ENCODE peak calls at places on chromosomes 16 and 17, in four cellular contexts. D is CD8-positive, alpha-beta T cell; O is sigmoid colon; Y is heart right ventricle. S is an unnamed sample.

GRCh38 chr17:27218719-27219488 is 75.0 kb upstream of the WSB1 start:
- DNase-seq in O (no peak), Y (no peak), D (no peak), S (no peak)

GRCh38 chr16:81646561-81646960 is 132.5 kb upstream of the PLCG2 start:
- DNase-seq in D (no peak), Y (no peak), O (no peak), S (no peak)

GRCh38 chr16:68422396-68422964 is 25.8 kb downstream of the SMPD3 start:
- DNase-seq in O (no peak), D (no peak), Y (no peak), S (no peak)

GRCh38 chr17:61970030-61970429 is 42.2 kb upstream of the INTS2 start:
- DNase-seq in O (no peak), Y (no peak), D (no peak), S (no peak)

GRCh38 chr16:12321363-12321762 is 344.8 kb downstream of the SNX29 start:
- DNase-seq in D (no peak), Y (no peak), O (no peak), S (no peak)

GRCh38 chr16:26019406-26019805 is 327.6 kb downstream of the HS3ST4 start:
- DNase-seq in Y (no peak), D (no peak), O (no peak), S (no peak)

GRCh38 chr17:43402567-43402966 is 3.8 kb downstream of the ARL4D start:
- DNase-seq in Y (no peak), O (peak; percentile 46), D (no peak), S (no peak)

GRCh38 chr17:42182927-42183734 is 2.1 kb downstream of the HCRT start:
- DNase-seq in Y (no peak), O (no peak), D (no peak), S (no peak)

GRCh38 chr16:21302454-21302853 is 24.4 kb upstream of the CRYM start:
- DNase-seq in O (no peak), D (no peak), Y (no peak), S (no peak)

GRCh38 chr16:982152-983043 is 828 bp downstream of the SOX8 start:
- DNase-seq in Y (peak; percentile 10), O (no peak), D (no peak), S (no peak)

GRCh38 chr17:60258313-60258712 is 108.5 kb downstream of the CA4 start:
- DNase-seq in Y (no peak), O (no peak), D (no peak), S (no peak)

GRCh38 chr17:16912021-16912962 is 59.6 kb downstream of the TNFRSF13B start:
- DNase-seq in Y (no peak), D (no peak), O (peak; percentile 48), S (no peak)

GRCh38 chr17:76793775-76794174 is 55.9 kb downstream of the MFSD11 start:
- DNase-seq in D (no peak), O (no peak), Y (no peak), S (no peak)

GRCh38 chr16:81384006-81384405 is 60.6 kb upstream of the CMIP start:
- DNase-seq in Y (no peak), O (no peak), D (no peak), S (no peak)

GRCh38 chr16:75227361-75228142 is 8.8 kb downstream of the CTRB1 start:
- DNase-seq in D (no peak), Y (no peak), O (no peak), S (no peak)

GRCh38 chr17:10201680-10202079 is 3.3 kb upstream of the GAS7 start:
- DNase-seq in D (no peak), Y (no peak), O (no peak), S (no peak)

GRCh38 chr17:10200645-10201044 is 2.2 kb upstream of the GAS7 start:
- DNase-seq in D (no peak), O (no peak), Y (no peak), S (no peak)

GRCh38 chr17:10210151-10210574 is 11.8 kb upstream of the GAS7 start:
- DNase-seq in O (no peak), D (no peak), Y (no peak), S (no peak)

GRCh38 chr17:10200016-10200415 is 1.6 kb upstream of the GAS7 start:
- DNase-seq in O (no peak), D (no peak), Y (no peak), S (no peak)

DNA sequence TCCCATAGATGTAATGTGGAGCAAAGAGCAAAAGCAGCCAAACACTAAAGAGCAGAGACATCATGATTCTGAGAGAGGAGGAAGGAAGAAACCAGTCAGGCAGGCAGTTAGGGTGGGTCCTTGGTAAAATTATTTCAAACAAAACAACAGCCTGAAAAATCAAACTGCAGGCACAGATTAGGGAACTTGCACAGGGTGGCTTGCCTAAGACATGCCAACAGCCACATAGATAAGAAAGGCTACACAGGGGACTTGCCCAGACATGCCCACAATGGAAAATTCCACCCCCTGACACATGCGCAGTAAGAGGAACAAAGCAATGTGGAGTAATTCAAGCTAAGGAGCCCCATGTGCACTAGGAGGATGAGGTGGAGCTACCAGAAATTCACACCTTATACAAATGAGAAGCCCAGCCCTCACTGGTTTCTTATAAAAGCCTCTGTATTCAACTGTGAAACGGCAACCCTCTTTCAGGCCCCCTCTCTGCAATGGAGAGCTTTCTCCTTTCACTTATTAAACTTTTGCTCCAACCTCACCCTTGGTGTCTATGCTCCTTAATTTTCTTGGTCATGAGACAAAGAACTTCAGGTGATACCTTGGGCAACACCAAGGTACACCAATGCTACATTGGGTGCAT is 7.3 kb upstream of the GAS7 start:
- DNase-seq in O (no peak), D (no peak), Y (no peak), S (no peak)
- H3K9me3 ChIP-seq in O (no peaks in the 10 kb centered on the region), D (no peaks in the 10 kb centered on the region), Y (peaks cover 28% of the 10 kb centered on the region), S (no peaks in the 10 kb centered on the region)

GRCh38 chr16:59090501-59090900 is 356.4 kb upstream of the GOT2 start:
- DNase-seq in D (no peak), Y (no peak), O (no peak), S (no peak)
- H3K9me3 ChIP-seq in D (no peaks in the 10 kb centered on the region), Y (no peaks in the 10 kb centered on the region), O (no peaks in the 10 kb centered on the region), S (no peaks in the 10 kb centered on the region)

GRCh38 chr16:35731341-35732040 is 2272.1 kb downstream of the TP53TG3F start:
- DNase-seq in Y (no peak), D (no peak), O (no peak), S (no peak)
- H3K9me3 ChIP-seq in Y (peaks cover 10% of the 10 kb centered on the region), D (no peaks in the 10 kb centered on the region), O (no peaks in the 10 kb centered on the region), S (no peaks in the 10 kb centered on the region)

GRCh38 chr16:59039066-59039465 is 304.9 kb upstream of the GOT2 start:
- DNase-seq in O (no peak), Y (no peak), D (no peak), S (no peak)
- H3K9me3 ChIP-seq in O (no peaks in the 10 kb centered on the region), Y (peaks cover 11% of the 10 kb centered on the region), D (no peaks in the 10 kb centered on the region), S (peaks cover 2% of the 10 kb centered on the region)

DNA sequence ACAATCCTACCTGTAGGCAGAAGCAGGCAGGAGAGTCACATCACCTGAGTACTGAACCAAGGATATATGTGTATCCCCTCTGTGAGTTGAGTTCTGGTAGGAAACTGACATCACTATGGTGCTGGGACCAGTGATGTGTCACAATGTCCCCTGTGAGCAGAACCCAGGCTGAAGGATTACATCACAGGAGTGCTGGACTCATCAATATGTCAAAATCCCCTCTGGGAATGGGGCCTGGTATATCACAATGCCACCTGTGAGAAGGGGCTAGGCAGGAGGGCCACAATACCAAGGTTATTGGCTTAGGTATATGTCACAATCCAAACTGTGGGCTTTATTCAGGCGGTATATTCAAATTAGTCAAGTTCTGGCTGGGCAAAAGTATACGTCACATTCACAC is 2098.3 kb downstream of the TP53TG3F start:
- DNase-seq in D (no peak), Y (no peak), O (no peak), S (no peak)
- H3K9me3 ChIP-seq in D (no peaks in the 10 kb centered on the region), Y (no peaks in the 10 kb centered on the region), O (no peaks in the 10 kb centered on the region), S (no peaks in the 10 kb centered on the region)

GRCh38 chr16:89183975-89184684 is 12.6 kb downstream of the CDH15 start:
- DNase-seq in O (no peak), D (peak; percentile 23), Y (peak; percentile 2), S (no peak)
- H3K9me3 ChIP-seq in O (no peaks in the 10 kb centered on the region), D (no peaks in the 10 kb centered on the region), Y (no peaks in the 10 kb centered on the region), S (no peaks in the 10 kb centered on the region)

GRCh38 chr16:29313559-29313887 is 93.0 kb downstream of the NPIPB11 start:
- DNase-seq in Y (no peak), D (no peak), O (peak; percentile 45), S (no peak)
- H3K9me3 ChIP-seq in Y (no peaks in the 10 kb centered on the region), D (no peaks in the 10 kb centered on the region), O (no peaks in the 10 kb centered on the region), S (no peaks in the 10 kb centered on the region)

DNA sequence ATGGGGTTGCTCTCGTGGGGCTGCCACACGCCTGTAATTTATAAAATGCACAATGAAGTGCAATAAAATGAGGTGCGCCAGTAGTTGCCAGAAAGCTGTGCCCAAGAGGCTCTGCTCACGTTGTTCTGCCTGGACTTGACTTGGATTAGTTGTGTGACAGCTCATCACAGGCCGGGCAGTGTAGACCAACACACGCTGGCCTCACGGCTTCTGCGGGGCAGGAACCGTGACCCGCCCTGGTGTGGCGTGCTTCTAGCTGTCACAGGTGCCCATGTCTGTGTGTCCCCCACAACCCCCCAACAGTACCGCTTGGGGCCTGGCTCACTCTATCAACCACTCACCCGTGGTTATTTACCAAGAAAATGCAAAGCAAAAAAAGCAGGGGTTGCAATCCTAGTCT is 112.2 kb upstream of the ZNF750 start:
- DNase-seq in Y (no peak), D (no peak), O (peak; percentile 55), S (no peak)
- H3K9me3 ChIP-seq in Y (peaks cover 77% of the 10 kb centered on the region), D (no peaks in the 10 kb centered on the region), O (peaks cover 3% of the 10 kb centered on the region), S (no peaks in the 10 kb centered on the region)

DNA sequence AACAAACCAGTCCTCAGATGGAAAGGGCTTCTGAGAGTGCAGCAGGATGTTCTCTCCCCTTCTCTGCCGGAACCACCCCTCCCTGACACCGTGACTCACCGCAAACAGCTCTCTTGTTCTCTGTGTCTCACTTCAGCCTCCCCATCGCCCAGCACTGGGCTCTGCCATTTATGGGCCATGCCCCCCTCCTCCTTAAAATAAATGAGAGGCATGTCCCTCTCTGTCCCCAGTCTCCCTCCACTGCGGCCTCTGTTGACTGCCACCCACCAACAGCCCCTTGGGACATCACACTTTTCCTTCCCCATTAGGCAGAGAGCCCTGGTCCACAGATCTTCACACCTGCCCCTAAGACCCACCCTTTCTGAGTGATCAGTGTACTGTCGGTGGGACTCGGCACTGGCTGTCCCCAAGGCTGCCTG is 6.3 kb downstream of the CCDC102A start:
- DNase-seq in D (peak; percentile 81), O (peak; percentile 86), Y (no peak), S (peak; percentile 48)
- H3K9me3 ChIP-seq in D (no peaks in the 10 kb centered on the region), O (no peaks in the 10 kb centered on the region), Y (no peaks in the 10 kb centered on the region), S (no peaks in the 10 kb centered on the region)